ENCODE peak calls at places on chromosomes 6 and 20, in four cellular contexts. X is ovary, B is K562, J is IMR-90. E is an unnamed sample. For H3K27me3, the result is how much of the 10 kb centered on the place peaks cover.

GRCh38 chr6:90596967-90597539 is 10.2 kb upstream of the MAP3K7 start:
- DNase-seq in X (no peak), B (no peak), J (no peak), E (no peak)

GRCh38 chr6:169115632-169116031 is 138.0 kb downstream of the THBS2 start:
- DNase-seq in X (no peak), B (no peak), J (peak), E (no peak)

GRCh38 chr6:1636272-1636825 is 26.6 kb downstream of the FOXC1 start:
- DNase-seq in X (no peak), B (no peak), J (no peak), E (no peak)

GRCh38 chr20:14951105-14951504 is 613.7 kb upstream of the FLRT3 start:
- DNase-seq in X (no peak), B (no peak), J (no peak), E (no peak)

GRCh38 chr6:23036401-23036983 is 467.1 kb downstream of the HDGFL1 start:
- DNase-seq in X (no peak), B (no peak), J (peak), E (no peak)

GRCh38 chr20:49916146-49917002 is 1.0 kb upstream of the SPATA2 start:
- DNase-seq in X (no peak), B (peak), J (peak), E (no peak)

GRCh38 chr20:10596726-10597125 is 77.1 kb downstream of the JAG1 start:
- DNase-seq in X (no peak), B (no peak), J (peak), E (no peak)

GRCh38 chr20:36399147-36399968 is 93.2 kb downstream of the DLGAP4 start:
- DNase-seq in X (no peak), B (peak), J (peak), E (no peak)

GRCh38 chr6:143579703-143580102 is 68.2 kb upstream of the FUCA2 start:
- DNase-seq in X (no peak), B (no peak), J (peak), E (peak)

GRCh38 chr6:165663283-165663735 is 268 bp upstream of the PDE10A start:
- DNase-seq in X (peak), B (no peak), J (peak), E (peak)

GRCh38 chr6:166814386-166814785 is 142.0 kb downstream of the RNASET2 start:
- DNase-seq in X (no peak), B (no peak), J (no peak), E (no peak)

GRCh38 chr6:17470953-17471335 is 77.5 kb downstream of the CAP2 start:
- DNase-seq in X (no peak), B (no peak), J (peak), E (peak)

GRCh38 chr6:120875900-120876299 is 458.4 kb downstream of the TBC1D32 start:
- DNase-seq in X (no peak), B (no peak), J (no peak), E (no peak)

GRCh38 chr6:52724041-52724405 is 39.3 kb downstream of the GSTA2 start:
- DNase-seq in X (no peak), B (no peak), J (peak), E (no peak)

GRCh38 chr6:159157431-159157830 is 11.8 kb upstream of the FNDC1 start:
- DNase-seq in X (no peak), B (no peak), J (no peak), E (no peak)

GRCh38 chr6:11198663-11199603 is 33.5 kb downstream of the NEDD9 start:
- DNase-seq in X (no peak), B (no peak), J (no peak), E (no peak)

GRCh38 chr6:84016029-84016428 is 17.5 kb upstream of the MRAP2 start:
- DNase-seq in X (no peak), B (no peak), J (no peak), E (no peak)

GRCh38 chr6:47419621-47420020 is 58.0 kb upstream of the CD2AP start:
- DNase-seq in X (no peak), B (no peak), J (no peak), E (no peak)

GRCh38 chr6:37822851-37823682 is 3.5 kb downstream of the ZFAND3 start:
- DNase-seq in X (no peak), B (no peak), J (no peak), E (no peak)

GRCh38 chr6:98841589-98842488 is 7.5 kb downstream of the POU3F2 start:
- DNase-seq in X (no peak), B (no peak), J (no peak), E (no peak)

GRCh38 chr6:21159465-21159864 is 434.1 kb upstream of the SOX4 start:
- DNase-seq in X (no peak), B (no peak), J (no peak), E (no peak)

GRCh38 chr6:70277480-70277879 is 25.4 kb downstream of the COL9A1 start:
- DNase-seq in X (no peak), B (no peak), J (peak), E (no peak)

GRCh38 chr20:37823276-37823980 is 79.5 kb upstream of the VSTM2L start:
- DNase-seq in X (no peak), B (no peak), J (peak), E (no peak)

GRCh38 chr20:59105581-59105980 is 58.0 kb upstream of the ZNF831 start:
- DNase-seq in X (no peak), B (no peak), J (no peak), E (no peak)

GRCh38 chr20:3686867-3687321 is 5.1 kb upstream of the ADAM33 start:
- DNase-seq in X (peak), B (no peak), J (peak), E (peak)

GRCh38 chr6:8556370-8557018 is 121.1 kb upstream of the SLC35B3 start:
- DNase-seq in X (no peak), B (no peak), J (peak), E (no peak)

GRCh38 chr20:4787069-4787468 is 65.4 kb downstream of the PRND start:
- DNase-seq in X (no peak), B (no peak), J (peak), E (no peak)

GRCh38 chr6:21595951-21596378 is 2.4 kb downstream of the SOX4 start:
- DNase-seq in X (peak), B (no peak), J (no peak), E (peak)

GRCh38 chr20:1630186-1630585 is 10.4 kb upstream of the SIRPB1 start:
- DNase-seq in X (no peak), B (no peak), J (no peak), E (no peak)

GRCh38 chr6:225121-225721 is 67.1 kb upstream of the DUSP22 start:
- DNase-seq in X (no peak), B (no peak), J (no peak), E (no peak)

GRCh38 chr20:610130-611046 is at the start of gene TCF15:
- DNase-seq in X (peak), B (peak), J (no peak), E (no peak)

GRCh38 chr6:170114956-170115855 is 175.7 kb downstream of the DLL1 start:
- DNase-seq in X (peak), B (no peak), J (no peak), E (no peak)

GRCh38 chr6:11491998-11492397 is 45.6 kb upstream of the TMEM170B start:
- DNase-seq in X (no peak), B (no peak), J (no peak), E (no peak)

GRCh38 chr6:148557796-148558457 is 188.9 kb upstream of the UST start:
- DNase-seq in X (no peak), B (no peak), J (no peak), E (no peak)

GRCh38 chr6:17725083-17725482 is 18.4 kb upstream of the NUP153 start:
- DNase-seq in X (peak), B (peak), J (peak), E (peak)

GRCh38 chr20:47992021-47992467 is 206.8 kb upstream of the SULF2 start:
- DNase-seq in X (no peak), B (no peak), J (no peak), E (no peak)

GRCh38 chr6:128252293-128253176 is 267.9 kb downstream of the PTPRK start:
- DNase-seq in X (no peak), B (no peak), J (peak), E (no peak)

GRCh38 chr20:33668087-33668790 is 1.5 kb downstream of the ACTL10 start:
- DNase-seq in X (no peak), B (peak), J (no peak), E (peak)

GRCh38 chr6:78916411-78916810 is 49.1 kb downstream of the IRAK1BP1 start:
- DNase-seq in X (no peak), B (no peak), J (no peak), E (no peak)

DNA sequence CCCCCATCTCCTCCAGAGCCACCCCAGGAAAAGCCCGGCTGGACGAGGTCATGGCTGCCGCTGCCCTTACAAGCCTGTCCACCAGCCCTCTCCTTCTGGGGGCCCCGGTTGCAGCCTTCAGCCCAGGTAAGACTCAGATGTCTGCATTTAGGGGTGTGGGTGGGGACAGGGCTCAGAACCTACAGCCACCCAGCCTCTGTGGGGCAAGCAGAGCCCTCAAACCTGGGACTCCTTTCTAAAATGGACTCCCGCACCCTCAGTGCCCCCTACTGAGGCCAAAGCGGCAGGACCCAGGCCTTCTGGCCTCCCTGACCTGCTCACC is 1.7 kb downstream of the SLC2A4RG start:
- DNase-seq in X (no peak), B (peak), J (no peak), E (no peak)
- H3K4me3 ChIP-seq in X (peak), B (peak), J (peak), E (peak)

GRCh38 chr6:131215212-131215611 is 79.9 kb downstream of the AKAP7 start:
- DNase-seq in X (no peak), B (no peak), J (no peak), E (no peak)
- H3K27me3 ChIP-seq in X (under half), B (under half), J (under half), E (under half)

GRCh38 chr6:26401389-26401986 is 587 bp upstream of the BTN3A1 start:
- DNase-seq in X (no peak), B (no peak), J (no peak), E (no peak)

GRCh38 chr6:26404534-26404933 is 2.5 kb downstream of the BTN3A1 start:
- DNase-seq in X (no peak), B (no peak), J (no peak), E (no peak)

GRCh38 chr6:26403888-26404287 is 1.8 kb downstream of the BTN3A1 start:
- DNase-seq in X (no peak), B (peak), J (no peak), E (no peak)

GRCh38 chr6:26400626-26401025 is 1.4 kb upstream of the BTN3A1 start:
- DNase-seq in X (no peak), B (no peak), J (no peak), E (no peak)

DNA sequence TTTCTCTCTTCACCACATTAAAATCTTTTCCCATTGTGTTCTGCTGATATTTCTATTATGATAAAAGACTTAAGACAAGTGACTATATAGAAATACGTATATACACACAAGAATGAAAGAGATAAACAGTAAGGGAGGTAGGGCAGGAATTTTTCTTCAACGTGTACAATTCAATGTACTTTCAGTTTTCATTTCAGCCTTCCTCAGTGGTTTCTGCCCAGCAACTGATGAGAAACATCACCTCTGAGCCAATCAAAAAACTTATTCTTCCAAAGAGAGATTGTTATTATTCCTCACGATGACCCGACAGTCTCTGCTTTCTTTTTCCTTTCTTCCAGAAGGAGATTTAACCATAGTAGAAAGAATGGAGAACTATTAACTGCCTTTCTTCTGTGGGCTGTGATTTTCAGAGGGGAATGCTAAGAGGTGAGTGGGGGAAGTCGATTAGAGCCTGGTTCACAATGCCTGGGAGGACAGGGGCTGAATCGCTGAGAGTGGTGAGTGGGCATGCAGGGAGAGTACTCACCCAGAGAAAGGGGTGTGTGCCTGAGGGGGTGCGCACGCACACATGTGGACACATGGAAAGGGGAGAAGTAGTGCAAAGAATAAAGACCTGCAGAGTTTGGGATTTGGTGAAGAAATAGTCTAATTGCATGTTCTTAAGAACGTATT is at the start of gene BTN3A1:
- DNase-seq in X (peak), B (peak), J (peak), E (peak)
- TF ChIP-seq POLR2A in X (no peak), B (peak), J (peak), E (peak)

GRCh38 chr6:111667921-111668320 is 62.2 kb upstream of the TRAF3IP2 start:
- DNase-seq in X (no peak), B (no peak), J (peak), E (no peak)
- H3K4me3 ChIP-seq in X (no peak), B (no peak), J (no peak), E (no peak)

GRCh38 chr6:100695445-100695844 is 185.7 kb downstream of the ASCC3 start:
- DNase-seq in X (no peak), B (no peak), J (no peak), E (no peak)
- H3K27me3 ChIP-seq in X (under half), B (under half), J (under half), E (under half)

GRCh38 chr6:7108196-7108963 is 619 bp downstream of the RREB1 start:
- DNase-seq in X (no peak), B (peak), J (peak), E (peak)
- TF ChIP-seq POLR2A in X (no peak), B (no peak), J (no peak), E (peak)

GRCh38 chr6:34086558-34086957 is 59.3 kb downstream of the GRM4 start:
- DNase-seq in X (no peak), B (no peak), J (no peak), E (no peak)
- H3K4me3 ChIP-seq in X (no peak), B (no peak), J (no peak), E (no peak)

DNA sequence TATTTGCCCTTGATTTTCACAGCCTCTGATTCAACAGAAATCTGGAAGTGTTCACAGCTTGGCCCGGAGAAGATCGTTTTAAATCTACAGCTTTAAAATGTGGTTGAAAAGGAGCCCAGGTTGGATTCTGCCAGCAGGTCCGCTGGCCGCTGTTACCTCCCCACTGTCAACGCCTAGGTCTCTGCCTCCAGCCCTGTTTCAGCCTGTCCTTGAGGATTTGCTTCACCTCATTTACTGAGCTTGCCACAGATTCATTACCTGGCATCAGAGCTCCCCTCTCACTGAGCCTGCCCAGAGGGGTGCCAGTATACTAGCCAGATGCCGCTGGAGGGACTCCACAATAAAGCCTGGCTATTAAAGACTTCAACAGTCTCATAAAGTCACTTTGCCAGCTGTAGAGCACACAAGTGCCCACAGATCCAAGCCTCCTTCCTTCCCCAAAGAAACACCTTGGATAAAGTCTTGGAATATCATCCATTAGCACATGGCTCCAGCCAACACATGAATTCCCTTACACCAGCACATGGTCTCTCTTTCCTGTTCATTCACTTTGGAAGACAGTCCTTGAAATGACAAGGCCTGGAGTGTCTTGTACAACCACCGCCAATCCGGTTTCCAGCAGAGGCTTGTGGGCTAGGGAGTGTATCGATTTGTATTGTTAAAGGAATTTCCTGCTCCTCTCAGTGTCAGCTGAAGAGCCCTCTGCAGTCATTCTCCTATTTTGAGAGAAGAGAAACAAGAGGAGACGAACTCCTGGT is 9.5 kb upstream of the NR2E1 start:
- DNase-seq in X (no peak), B (no peak), J (no peak), E (no peak)
- H3K27me3 ChIP-seq in X (under half), B (under half), J (half or more), E (half or more)

GRCh38 chr6:26471970-26472369 is 14.2 kb downstream of the BTN2A1 start:
- DNase-seq in X (no peak), B (no peak), J (no peak), E (no peak)

GRCh38 chr6:26474439-26474881 is 16.7 kb downstream of the BTN2A1 start:
- DNase-seq in X (no peak), B (no peak), J (no peak), E (no peak)

GRCh38 chr6:26472549-26473245 is 14.9 kb downstream of the BTN2A1 start:
- DNase-seq in X (no peak), B (no peak), J (no peak), E (no peak)

GRCh38 chr6:26473429-26473757 is 15.6 kb downstream of the BTN2A1 start:
- DNase-seq in X (no peak), B (no peak), J (no peak), E (no peak)

GRCh38 chr6:26473758-26474438 is 16.1 kb downstream of the BTN2A1 start:
- DNase-seq in X (peak), B (peak), J (peak), E (peak)
- TF ChIP-seq POLR2A in X (peak), B (peak), J (peak), E (peak)

GRCh38 chr6:109834131-109834530 is 143.0 kb downstream of the FIG4 start:
- DNase-seq in X (no peak), B (no peak), J (peak), E (no peak)
- H3K4me3 ChIP-seq in X (no peak), B (no peak), J (no peak), E (no peak)